ENCODE peak calls at places on chromosomes 4 and X, in nine cellular contexts. Z is left ventricle myocardium inferior, J is heart left ventricle, K is HFF-Myc, P is hepatocyte, Q is AG09309, O is NB4, U is lung, B is IMR-90. Y is an unnamed sample.
A peak's percentile ranks its signal among the peaks of the same experiment; 100 is the strongest.

GRCh38 chr4:32689520-32689919 is 1969.4 kb downstream of the PCDH7 start:
- DNase-seq in O (no peak), P (no peak), B (no peak), K (no peak), U (no peak), Q (no peak), Z (no peak), J (no peak), Y (peak; percentile 5)

GRCh38 chr4:87045659-87046058 is 110.8 kb downstream of the AFF1 start:
- DNase-seq in B (no peak), J (no peak), U (no peak), O (no peak), P (no peak), Z (no peak), K (no peak), Q (no peak), Y (no peak)

GRCh38 chr4:168051526-168051925 is 40.8 kb upstream of the ANXA10 start:
- DNase-seq in Q (no peak), P (no peak), O (no peak), Z (no peak), J (no peak), U (no peak), K (no peak), B (no peak), Y (no peak)

GRCh38 chr4:3074846-3075651 is 568 bp downstream of the HTT start:
- DNase-seq in K (peak; percentile 21), J (peak; percentile 58), B (peak; percentile 57), O (peak; percentile 93), Z (peak; percentile 40), P (peak; percentile 89), U (peak; percentile 72), Q (no peak), Y (peak; percentile 71)

GRCh38 chr4:94758141-94758699 is 465 bp downstream of the BMPR1B start:
- DNase-seq in Q (no peak), P (peak; percentile 54), O (no peak), U (peak; percentile 36), J (peak; percentile 24), B (no peak), K (no peak), Z (no peak), Y (peak; percentile 50)

GRCh38 chr4:155703486-155704227 is 37.0 kb downstream of the GUCY1A1 start:
- DNase-seq in Q (no peak), O (no peak), B (peak; percentile 47), U (no peak), K (no peak), Z (no peak), J (no peak), P (no peak), Y (peak; percentile 12)

GRCh38 chr4:113328514-113328913 is 279.1 kb downstream of the ANK2 start:
- DNase-seq in O (peak; percentile 28), K (no peak), Q (no peak), Z (no peak), U (no peak), B (no peak), P (peak; percentile 7), J (no peak), Y (no peak)

GRCh38 chrX:40107291-40108083 is 9.7 kb upstream of the BCOR start:
- DNase-seq in U (no peak), Q (no peak), J (peak; percentile 79), O (peak; percentile 90), Z (peak; percentile 51), B (no peak), K (no peak), P (peak; percentile 76), Y (no peak)

GRCh38 chr4:101018836-101019235 is 328.5 kb downstream of the PPP3CA start:
- DNase-seq in Q (no peak), J (no peak), U (no peak), Z (no peak), P (no peak), K (no peak), B (no peak), O (peak; percentile 20), Y (no peak)

GRCh38 chr4:101104264-101105052 is 242.9 kb downstream of the PPP3CA start:
- DNase-seq in Q (no peak), B (peak; percentile 18), K (no peak), Z (no peak), U (no peak), O (peak; percentile 25), J (no peak), P (no peak), Y (no peak)

GRCh38 chr4:52670739-52671138 is 11.6 kb upstream of the USP46 start:
- DNase-seq in J (no peak), Q (no peak), Z (no peak), P (no peak), U (no peak), K (no peak), O (no peak), B (no peak), Y (no peak)
- TF ChIP-seq CTCF in J (no peak), Q (peak; percentile 33), Z (no peak), P (no peak), U (no peak), K (peak; percentile 14), O (no peak), B (no peak), Y (peak; percentile 7)

DNA sequence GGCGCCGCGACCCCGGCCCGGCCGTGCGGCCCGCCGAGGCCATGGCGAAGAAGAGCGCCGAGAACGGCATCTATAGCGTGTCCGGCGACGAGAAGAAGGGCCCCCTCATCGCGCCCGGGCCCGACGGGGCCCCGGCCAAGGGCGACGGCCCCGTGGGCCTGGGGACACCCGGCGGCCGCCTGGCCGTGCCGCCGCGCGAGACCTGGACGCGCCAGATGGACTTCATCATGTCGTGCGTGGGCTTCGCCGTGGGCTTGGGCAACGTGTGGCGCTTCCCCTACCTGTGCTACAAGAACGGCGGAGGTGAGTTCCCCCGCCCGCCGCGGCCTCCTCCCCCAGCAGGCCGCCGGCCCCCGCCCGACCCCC is 791 bp downstream of the SLC6A8 start:
- DNase-seq in B (no peak), J (no peak), Q (no peak), U (no peak), K (no peak), O (no peak), P (no peak), Z (no peak), Y (no peak)
- H3K4me3 ChIP-seq in B (peak overlapping the region; percentile 96), J (peak overlapping the region; percentile 53), Q (peak overlapping the region; percentile 32), U (peak overlapping the region; percentile 20), K (peak overlapping the region; percentile 49), O (no peak overlapping the region), P (peak overlapping the region; percentile 13), Z (peak overlapping the region; percentile 66), Y (peak overlapping the region; percentile 30)

GRCh38 chr4:4866833-4867744 is 7.6 kb downstream of the MSX1 start:
- DNase-seq in O (peak; percentile 35), Q (no peak), U (no peak), Z (no peak), K (no peak), B (no peak), P (peak; percentile 77), J (peak; percentile 41), Y (peak; percentile 58)
- TF ChIP-seq CTCF in O (no peak), Q (no peak), U (no peak), Z (peak; percentile 27), K (peak; percentile 13), B (no peak), P (peak; percentile 49), J (peak; percentile 18), Y (peak; percentile 45)

GRCh38 chr4:67699603-67700002 is 1.4 kb downstream of the UBA6 start:
- DNase-seq in J (no peak), Z (no peak), O (no peak), Q (no peak), B (no peak), K (no peak), P (no peak), U (no peak), Y (no peak)
- H3K4me3 ChIP-seq in J (no peak overlapping the region), Z (peak overlapping the region; percentile 89), O (peak overlapping the region; percentile 90), Q (peak overlapping the region; percentile 61), B (peak overlapping the region; percentile 86), K (peak overlapping the region; percentile 75), P (peak overlapping the region; percentile 68), U (no peak overlapping the region), Y (peak overlapping the region; percentile 94)

DNA sequence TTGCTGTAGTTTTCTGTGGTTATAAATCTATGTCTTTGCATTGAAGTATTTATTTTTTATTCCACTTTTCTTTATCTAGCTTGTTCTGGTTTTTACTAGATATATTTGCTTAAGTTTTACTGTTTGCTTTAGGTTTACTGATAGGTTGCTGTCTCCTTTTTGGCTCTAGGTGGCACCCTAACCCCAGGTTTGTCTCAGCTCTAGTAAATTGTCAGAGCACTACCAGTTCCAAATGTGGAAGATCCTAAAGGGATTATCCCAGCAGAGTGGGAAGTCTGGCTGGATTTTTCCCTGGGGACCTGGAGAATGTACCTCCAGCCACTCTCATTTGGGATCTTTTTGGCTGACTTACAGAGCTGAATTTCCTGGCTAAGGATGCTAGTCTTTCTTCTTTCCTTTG is 106.1 kb downstream of the PBDC1 start:
- DNase-seq in U (peak; percentile 38), P (peak; percentile 52), Z (peak; percentile 13), J (peak; percentile 32), O (peak; percentile 51), K (peak; percentile 2), Q (peak; percentile 5), B (peak; percentile 47), Y (peak; percentile 36)
- TF ChIP-seq CTCF in U (peak; percentile 30), P (peak; percentile 73), Z (peak; percentile 66), J (peak; percentile 61), O (peak; percentile 58), K (peak; percentile 46), Q (peak; percentile 69), B (peak; percentile 69), Y (peak; percentile 57)

DNA sequence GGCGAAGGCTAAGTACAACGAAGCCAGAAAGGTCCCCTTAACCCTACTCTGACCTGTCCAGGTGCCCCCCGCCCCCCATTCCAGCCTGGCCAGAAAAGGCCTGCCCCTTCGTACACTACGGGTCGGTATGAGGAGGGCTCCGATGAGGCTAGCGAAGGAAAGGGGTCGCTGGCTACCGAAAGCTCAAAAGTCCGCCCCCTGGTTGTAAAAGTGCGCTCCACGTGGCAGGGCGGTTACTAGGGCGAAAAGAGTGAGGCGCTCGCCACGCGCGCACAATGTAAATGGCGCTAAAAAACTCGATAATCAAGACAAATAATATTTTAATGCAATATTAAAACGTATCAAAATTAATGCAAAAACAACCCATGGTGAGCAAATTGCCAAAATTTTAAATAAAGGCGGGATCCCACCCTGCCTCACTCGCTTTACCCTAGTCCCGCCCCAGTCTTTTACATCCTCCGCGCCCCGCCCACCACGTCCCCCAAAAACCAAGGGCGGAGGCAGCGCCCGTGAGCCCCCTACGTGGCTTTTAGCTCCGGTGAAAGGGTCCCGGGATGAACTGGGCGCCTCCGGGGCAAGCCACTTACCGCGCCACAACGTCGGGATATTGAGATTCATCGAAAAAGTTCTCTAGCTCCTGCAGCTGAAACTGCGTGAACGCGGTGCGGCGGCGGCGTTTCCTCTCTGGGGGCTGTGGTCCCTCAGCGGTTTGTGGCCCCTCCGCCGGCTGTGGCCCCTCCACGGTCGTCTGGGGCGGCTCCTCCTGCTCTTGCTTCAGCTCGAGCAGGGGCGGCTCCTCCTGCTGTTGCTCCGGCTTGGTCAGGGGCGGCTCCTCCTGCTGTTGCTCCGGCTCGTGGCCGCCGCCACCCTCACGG is 929 bp downstream of the ESX1 start:
- DNase-seq in Q (no peak), K (no peak), B (no peak), J (no peak), O (no peak), Z (no peak), P (no peak), U (no peak), Y (no peak)
- H3K4me3 ChIP-seq in Q (no peak overlapping the region), K (no peak overlapping the region), B (no peak overlapping the region), J (peak overlapping the region; percentile 10), O (no peak overlapping the region), Z (peak overlapping the region; percentile 35), P (no peak overlapping the region), U (no peak overlapping the region), Y (peak overlapping the region; percentile 15)

DNA sequence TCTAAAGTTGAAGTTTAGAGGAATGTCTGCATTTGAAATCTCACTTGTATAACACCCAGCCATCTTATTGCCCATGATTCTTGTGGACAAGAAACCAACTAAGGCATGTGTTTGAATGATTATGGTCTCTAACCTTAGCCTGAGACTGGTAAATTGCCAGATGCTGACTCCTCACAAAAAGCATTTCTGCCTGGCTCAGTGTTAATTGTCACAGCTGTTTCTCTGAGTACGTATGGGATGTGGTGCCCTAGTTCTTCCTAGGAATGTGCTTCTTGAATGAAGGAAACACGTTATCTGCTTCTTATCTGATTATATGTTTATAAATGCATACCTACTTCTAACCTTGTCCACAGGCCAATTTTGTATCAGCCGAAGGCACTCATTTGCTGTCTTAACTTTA is 63.1 kb upstream of the NDP start:
- DNase-seq in K (no peak), Q (no peak), O (no peak), P (no peak), B (peak; percentile 55), J (no peak), Z (no peak), U (no peak), Y (peak; percentile 76)
- TF ChIP-seq CTCF in K (no peak), Q (no peak), O (no peak), P (no peak), B (no peak), J (no peak), Z (no peak), U (no peak), Y (no peak)